ENCODE peak calls at places on chromosome 1, in four cellular contexts. Q, K, B and D are unnamed samples.
A peak's percentile ranks its signal among the peaks of the same experiment; 100 is the strongest.

GRCh38 chr1:221663321-221663720 is 78.6 kb downstream of the DUSP10 start:
- DNase-seq in Q (no peak), K (no peak), B (no peak), D (no peak)

GRCh38 chr1:11157394-11157793 is 31.8 kb upstream of the ANGPTL7 start:
- DNase-seq in Q (no peak), K (no peak), B (no peak), D (no peak)

GRCh38 chr1:44870096-44870495 is 27.0 kb upstream of the PTCH2 start:
- DNase-seq in Q (no peak), K (no peak), B (no peak), D (no peak)

GRCh38 chr1:97947751-97948150 is 26.9 kb upstream of the DPYD start:
- DNase-seq in Q (no peak), K (no peak), B (no peak), D (no peak)

GRCh38 chr1:161162052-161162451 is 2.8 kb downstream of the USP21 start:
- DNase-seq in Q (no peak), K (no peak), B (no peak), D (no peak)

GRCh38 chr1:65605621-65606020 is 185.2 kb downstream of the LEPR start:
- DNase-seq in Q (no peak), K (no peak), B (no peak), D (no peak)

GRCh38 chr1:3195480-3195815 is 126.4 kb downstream of the PRDM16 start:
- DNase-seq in Q (no peak), K (no peak), B (no peak), D (no peak)

GRCh38 chr1:155158991-155159390 is 14.1 kb downstream of the KRTCAP2 start:
- DNase-seq in Q (no peak), K (no peak), B (no peak), D (no peak)

GRCh38 chr1:2322593-2323295 is 68.6 kb downstream of the MORN1 start:
- DNase-seq in Q (no peak), K (no peak), B (no peak), D (no peak)

GRCh38 chr1:22609291-22609690 is 27.1 kb upstream of the C1QA start:
- DNase-seq in Q (no peak), K (no peak), B (no peak), D (no peak)

GRCh38 chr1:86429830-86430229 is 5.9 kb downstream of the CLCA2 start:
- DNase-seq in Q (no peak), K (no peak), B (no peak), D (no peak)

GRCh38 chr1:44786138-44786840 is 1.7 kb downstream of the BEST4 start:
- DNase-seq in Q (peak; percentile 94), K (no peak), B (peak; percentile 60), D (peak; percentile 83)

GRCh38 chr1:152141971-152142584 is 16.9 kb downstream of the RPTN start:
- DNase-seq in Q (peak; percentile 52), K (no peak), B (peak; percentile 45), D (peak; percentile 73)

GRCh38 chr1:185734929-185735666 is 907 bp downstream of the HMCN1 start:
- DNase-seq in Q (no peak), K (no peak), B (no peak), D (peak; percentile 20)

GRCh38 chr1:177780096-177780700 is 189.7 kb downstream of the SEC16B start:
- DNase-seq in Q (no peak), K (no peak), B (peak; percentile 63), D (peak; percentile 64)

GRCh38 chr1:202411421-202411820 is 62.9 kb downstream of the PPP1R12B start:
- DNase-seq in Q (no peak), K (no peak), B (no peak), D (no peak)

GRCh38 chr1:226634156-226634588 is 85.6 kb downstream of the STUM start:
- DNase-seq in Q (peak; percentile 96), K (no peak), B (peak; percentile 35), D (peak; percentile 71)

GRCh38 chr1:245715291-245715701 is 560.5 kb downstream of the KIF26B start:
- DNase-seq in Q (no peak), K (no peak), B (no peak), D (no peak)

GRCh38 chr1:198699167-198700015 is 60.6 kb downstream of the PTPRC start:
- DNase-seq in Q (peak; percentile 79), K (no peak), B (peak; percentile 30), D (peak; percentile 62)

GRCh38 chr1:170265234-170265633 is 119.5 kb downstream of the NTMT2 start:
- DNase-seq in Q (no peak), K (no peak), B (no peak), D (no peak)

GRCh38 chr1:10676987-10677386 is 119.5 kb downstream of the CASZ1 start:
- DNase-seq in Q (no peak), K (no peak), B (no peak), D (no peak)

GRCh38 chr1:231921951-231922350 is 295.4 kb downstream of the DISC1 start:
- DNase-seq in Q (no peak), K (no peak), B (no peak), D (no peak)

GRCh38 chr1:231923461-231924132 is 297.0 kb downstream of the DISC1 start:
- DNase-seq in Q (no peak), K (no peak), B (no peak), D (no peak)

GRCh38 chr1:231918239-231919015 is 291.8 kb downstream of the DISC1 start:
- DNase-seq in Q (no peak), K (peak; percentile 8), B (no peak), D (peak; percentile 5)

GRCh38 chr1:231919269-231919886 is 292.8 kb downstream of the DISC1 start:
- DNase-seq in Q (no peak), K (no peak), B (no peak), D (no peak)

GRCh38 chr1:231919900-231920299 is 293.3 kb downstream of the DISC1 start:
- DNase-seq in Q (no peak), K (no peak), B (no peak), D (no peak)
- TF ChIP-seq SUZ12 in Q (no peak), K (no peak), B (no peak), D (no peak)

GRCh38 chr1:228902781-228903572 is 167.7 kb downstream of the RHOU start:
- DNase-seq in Q (peak; percentile 22), K (no peak), B (peak; percentile 91), D (no peak)

GRCh38 chr1:228906461-228906860 is 171.2 kb downstream of the RHOU start:
- DNase-seq in Q (peak; percentile 33), K (no peak), B (no peak), D (no peak)

GRCh38 chr1:228903573-228904122 is 168.4 kb downstream of the RHOU start:
- DNase-seq in Q (peak; percentile 37), K (no peak), B (no peak), D (no peak)

GRCh38 chr1:228904222-228904621 is 168.9 kb downstream of the RHOU start:
- DNase-seq in Q (peak; percentile 10), K (no peak), B (no peak), D (no peak)

GRCh38 chr1:228905579-228905978 is 170.3 kb downstream of the RHOU start:
- DNase-seq in Q (no peak), K (no peak), B (peak; percentile 27), D (no peak)
- H3K27me3 ChIP-seq in Q (no peaks in the 10 kb centered on the region), K (no peaks in the 10 kb centered on the region), B (no peaks in the 10 kb centered on the region), D (no peaks in the 10 kb centered on the region)

GRCh38 chr1:216178266-216178665 is 245.0 kb downstream of the USH2A start:
- DNase-seq in Q (no peak), K (no peak), B (no peak), D (no peak)
- TF ChIP-seq SUZ12 in Q (no peak), K (no peak), B (no peak), D (no peak)

GRCh38 chr1:7401814-7402547 is 369.1 kb upstream of the VAMP3 start:
- DNase-seq in Q (peak; percentile 34), K (no peak), B (peak; percentile 41), D (peak; percentile 63)
- H3K27me3 ChIP-seq in Q (no peaks in the 10 kb centered on the region), K (no peaks in the 10 kb centered on the region), B (peaks cover 3% of the 10 kb centered on the region), D (no peaks in the 10 kb centered on the region)

DNA sequence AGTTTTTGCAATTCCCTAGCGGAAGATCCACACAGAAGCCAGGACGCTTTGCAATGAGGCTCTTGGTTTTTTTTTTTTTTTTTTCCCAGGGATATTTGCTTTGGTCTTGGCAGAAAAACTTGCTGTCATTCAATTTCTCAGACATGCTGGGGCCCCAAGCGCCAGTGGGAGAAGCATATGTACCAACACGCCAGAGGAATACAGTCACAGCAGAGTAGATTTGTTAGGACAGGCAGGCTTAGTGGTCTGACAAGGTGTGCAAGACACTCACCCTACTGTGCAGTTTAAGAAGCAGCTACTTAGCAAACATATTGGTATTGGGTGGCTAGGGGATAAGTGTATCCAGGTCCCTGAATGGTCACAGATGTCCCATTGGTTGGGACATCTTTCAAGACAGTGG is 212.9 kb upstream of the CAMK1G start:
- DNase-seq in Q (no peak), K (no peak), B (no peak), D (no peak)
- TF ChIP-seq SUZ12 in Q (no peak), K (no peak), B (no peak), D (no peak)

DNA sequence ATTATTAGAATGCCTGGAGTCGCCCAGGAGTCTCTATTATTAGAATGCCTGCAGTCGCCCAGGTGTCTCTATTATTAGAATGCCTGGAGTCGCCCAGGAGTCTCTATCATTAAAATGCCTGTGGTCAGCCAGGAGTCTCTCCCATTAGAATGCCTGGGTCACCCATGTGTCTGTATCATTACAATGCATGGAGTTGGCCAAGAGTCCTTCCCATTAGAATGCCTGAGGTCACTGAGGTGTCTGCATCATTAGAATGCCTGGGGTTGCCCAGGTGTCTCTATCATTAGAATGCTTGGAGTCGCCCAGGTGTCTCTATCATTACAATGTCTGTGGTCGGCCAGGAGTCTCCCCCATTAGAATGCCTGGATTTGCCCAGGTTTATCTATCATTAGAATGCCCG is 66.9 kb downstream of the RNF187 start:
- DNase-seq in Q (no peak), K (no peak), B (no peak), D (no peak)
- H3K27me3 ChIP-seq in Q (peaks cover 21% of the 10 kb centered on the region), K (no peaks in the 10 kb centered on the region), B (peaks cover 37% of the 10 kb centered on the region), D (peaks cover 21% of the 10 kb centered on the region)

GRCh38 chr1:1233567-1233892 is 1.5 kb downstream of the B3GALT6 start:
- DNase-seq in Q (no peak), K (no peak), B (no peak), D (no peak)

GRCh38 chr1:1232801-1233566 is 947 bp downstream of the B3GALT6 start:
- DNase-seq in Q (no peak), K (no peak), B (no peak), D (no peak)

GRCh38 chr1:1236176-1236763 is 4.2 kb downstream of the B3GALT6 start:
- DNase-seq in Q (no peak), K (no peak), B (no peak), D (no peak)

GRCh38 chr1:1235016-1235744 is 3.1 kb downstream of the B3GALT6 start:
- DNase-seq in Q (no peak), K (no peak), B (no peak), D (no peak)

DNA sequence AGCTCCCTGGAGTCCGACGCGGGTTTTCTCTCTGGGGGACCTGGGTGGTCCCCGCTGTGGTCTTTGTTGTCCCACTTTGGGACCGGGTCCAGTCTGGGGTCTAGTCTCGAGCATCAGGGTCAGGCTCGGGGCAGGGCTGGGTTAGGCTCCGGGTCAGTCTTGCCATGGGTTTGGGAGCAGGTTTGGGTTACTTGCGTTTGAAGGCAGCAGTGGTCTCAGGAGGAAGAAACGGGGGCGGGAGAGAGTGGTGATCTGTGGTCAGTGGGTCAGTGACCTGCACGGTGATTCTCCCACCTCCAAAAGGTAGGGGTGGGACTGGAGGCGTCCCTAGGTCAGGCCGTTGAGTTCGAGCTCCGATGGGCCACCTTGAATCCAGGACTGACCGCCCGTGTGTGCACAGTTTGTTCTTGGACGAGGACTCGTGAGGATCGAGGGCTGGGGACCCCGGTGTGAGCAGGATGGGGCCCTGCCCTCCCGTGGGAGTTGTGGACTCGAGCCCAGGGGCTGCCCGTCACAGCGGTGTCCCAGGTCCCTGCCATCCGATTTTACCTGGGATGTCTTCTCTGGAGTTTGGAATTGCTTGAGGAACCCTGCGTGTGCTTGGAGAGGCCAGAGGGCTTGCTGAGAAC is 2.3 kb downstream of the B3GALT6 start:
- DNase-seq in Q (no peak), K (no peak), B (no peak), D (no peak)
- TF ChIP-seq SUZ12 in Q (no peak), K (no peak), B (no peak), D (no peak)

GRCh38 chr1:201109651-201110050 is 2.6 kb downstream of the CACNA1S start:
- DNase-seq in Q (no peak), K (no peak), B (no peak), D (no peak)
- H3K27me3 ChIP-seq in Q (peaks cover 3% of the 10 kb centered on the region), K (no peaks in the 10 kb centered on the region), B (peaks cover 21% of the 10 kb centered on the region), D (peaks cover 76% of the 10 kb centered on the region)